ENCODE peak calls at places on chromosomes 4 and X, in nine cellular contexts. One of them, this sample, is unnamed.

GRCh38 chrX:113390531-113390930 is 549.9 kb upstream of the AMOT start:
- DNase-seq in AG08396: no peak
- DNase-seq in fibroblast of mammary gland: no peak
- DNase-seq in kidney epithelial cell: no peak
- DNase-seq in WTC11: no peak
- DNase-seq in GM10248: no peak
- DNase-seq in fibroblast of gingiva: no peak
- DNase-seq in RPMI7951: no peak
- DNase-seq in lower leg skin: no peak
- DNase-seq in this sample: no peak

GRCh38 chr4:109385260-109385659 is 48.4 kb upstream of the SEC24B start:
- DNase-seq in AG08396: no peak
- DNase-seq in fibroblast of mammary gland: no peak
- DNase-seq in kidney epithelial cell: no peak
- DNase-seq in WTC11: no peak
- DNase-seq in GM10248: no peak
- DNase-seq in fibroblast of gingiva: no peak
- DNase-seq in RPMI7951: no peak
- DNase-seq in lower leg skin: no peak
- DNase-seq in this sample: no peak

GRCh38 chr4:83490876-83491450 is 6.1 kb upstream of the ABRAXAS1 start:
- DNase-seq in AG08396: peak; percentile 35
- DNase-seq in fibroblast of mammary gland: peak; percentile 34
- DNase-seq in kidney epithelial cell: no peak
- DNase-seq in WTC11: no peak
- DNase-seq in GM10248: peak; percentile 54
- DNase-seq in fibroblast of gingiva: no peak
- DNase-seq in RPMI7951: peak; percentile 14
- DNase-seq in lower leg skin: no peak
- DNase-seq in this sample: no peak

GRCh38 chr4:1242506-1243450 is 6.2 kb downstream of the CTBP1 start:
- DNase-seq in AG08396: no peak
- DNase-seq in fibroblast of mammary gland: no peak
- DNase-seq in kidney epithelial cell: no peak
- DNase-seq in WTC11: no peak
- DNase-seq in GM10248: no peak
- DNase-seq in fibroblast of gingiva: no peak
- DNase-seq in RPMI7951: no peak
- DNase-seq in lower leg skin: peak; percentile 77
- DNase-seq in this sample: no peak

GRCh38 chr4:140037353-140038030 is 116.5 kb downstream of the MAML3 start:
- DNase-seq in AG08396: peak; percentile 62
- DNase-seq in fibroblast of mammary gland: peak; percentile 91
- DNase-seq in kidney epithelial cell: peak; percentile 85
- DNase-seq in WTC11: no peak
- DNase-seq in GM10248: no peak
- DNase-seq in fibroblast of gingiva: peak; percentile 84
- DNase-seq in RPMI7951: peak; percentile 79
- DNase-seq in lower leg skin: no peak
- DNase-seq in this sample: no peak

GRCh38 chr4:78369691-78370090 is 181.9 kb upstream of the ANXA3 start:
- DNase-seq in AG08396: no peak
- DNase-seq in fibroblast of mammary gland: peak; percentile 38
- DNase-seq in kidney epithelial cell: no peak
- DNase-seq in WTC11: peak; percentile 52
- DNase-seq in GM10248: no peak
- DNase-seq in fibroblast of gingiva: peak; percentile 14
- DNase-seq in RPMI7951: no peak
- DNase-seq in lower leg skin: no peak
- DNase-seq in this sample: no peak

GRCh38 chrX:7083468-7084396 is 63.8 kb upstream of the STS start:
- DNase-seq in AG08396: peak; percentile 75
- DNase-seq in fibroblast of mammary gland: peak; percentile 98
- DNase-seq in kidney epithelial cell: peak; percentile 98
- DNase-seq in WTC11: no peak
- DNase-seq in GM10248: peak; percentile 29
- DNase-seq in fibroblast of gingiva: peak; percentile 71
- DNase-seq in RPMI7951: peak; percentile 95
- DNase-seq in lower leg skin: no peak
- DNase-seq in this sample: peak; percentile 80

GRCh38 chr4:109912706-109913621 is at the start of gene EGF:
- DNase-seq in AG08396: peak; percentile 15
- DNase-seq in fibroblast of mammary gland: peak; percentile 42
- DNase-seq in kidney epithelial cell: peak; percentile 41
- DNase-seq in WTC11: no peak
- DNase-seq in GM10248: no peak
- DNase-seq in fibroblast of gingiva: no peak
- DNase-seq in RPMI7951: peak; percentile 77
- DNase-seq in lower leg skin: no peak
- DNase-seq in this sample: no peak

GRCh38 chr4:41360911-41361830 is 104.4 kb downstream of the UCHL1 start:
- DNase-seq in AG08396: peak; percentile 49
- DNase-seq in fibroblast of mammary gland: peak; percentile 15
- DNase-seq in kidney epithelial cell: no peak
- DNase-seq in WTC11: peak; percentile 36
- DNase-seq in GM10248: no peak
- DNase-seq in fibroblast of gingiva: peak; percentile 10
- DNase-seq in RPMI7951: no peak
- DNase-seq in lower leg skin: peak; percentile 88
- DNase-seq in this sample: peak; percentile 9

GRCh38 chrX:55522577-55523254 is 33.1 kb upstream of the USP51 start:
- DNase-seq in AG08396: no peak
- DNase-seq in fibroblast of mammary gland: no peak
- DNase-seq in kidney epithelial cell: no peak
- DNase-seq in WTC11: no peak
- DNase-seq in GM10248: no peak
- DNase-seq in fibroblast of gingiva: no peak
- DNase-seq in RPMI7951: peak; percentile 16
- DNase-seq in lower leg skin: peak; percentile 68
- DNase-seq in this sample: no peak